ENCODE peak calls at places on chromosomes 3 and 15, in seven cellular contexts. M is K562, G is HCT116, C is HepG2, Z is SK-N-SH, F is GM12878, L is H1. R is an unnamed sample.
A peak's percentile ranks its signal among the peaks of the same experiment; 100 is the strongest.

GRCh38 chr15:93359780-93360161 is 270.8 kb upstream of the RGMA start:
- DNase-seq in C (no peak), Z (no peak), F (no peak), M (no peak), G (no peak), L (no peak), R (no peak)

GRCh38 chr3:153209596-153209995 is 47.6 kb downstream of the RAP2B start:
- DNase-seq in G (peak; percentile 23), L (peak; percentile 79), F (no peak), Z (no peak), M (no peak), C (no peak), R (peak; percentile 29)

GRCh38 chr15:40471105-40471777 is 457 bp downstream of the CHST14 start:
- DNase-seq in Z (no peak), L (no peak), C (no peak), G (no peak), M (peak; percentile 94), F (no peak), R (no peak)

GRCh38 chr3:45486926-45487325 is 98.5 kb downstream of the LARS2 start:
- DNase-seq in G (no peak), F (no peak), Z (no peak), C (no peak), L (no peak), M (no peak), R (no peak)

GRCh38 chr15:72284781-72285180 is 12.4 kb upstream of the PARP6 start:
- DNase-seq in L (no peak), M (no peak), F (no peak), G (no peak), C (no peak), Z (no peak), R (no peak)

GRCh38 chr3:184183679-184184078 is 2.3 kb upstream of the ABCF3 start:
- DNase-seq in F (no peak), C (no peak), G (no peak), Z (no peak), L (no peak), M (no peak), R (no peak)

GRCh38 chr3:124999897-125000296 is 55.9 kb downstream of the HEG1 start:
- DNase-seq in M (no peak), F (no peak), C (no peak), Z (no peak), L (no peak), G (no peak), R (no peak)

GRCh38 chr3:44924102-44925084 is 50.0 kb downstream of the TGM4 start:
- DNase-seq in L (no peak), Z (no peak), F (no peak), G (no peak), M (no peak), C (no peak), R (no peak)

GRCh38 chr3:141285570-141285969 is 53.9 kb downstream of the PXYLP1 start:
- DNase-seq in F (no peak), C (no peak), Z (no peak), L (no peak), G (no peak), M (no peak), R (no peak)

GRCh38 chr15:68726246-68726645 is 94.4 kb downstream of the ANP32A start:
- DNase-seq in C (no peak), M (no peak), L (no peak), F (no peak), G (no peak), Z (no peak), R (no peak)

GRCh38 chr3:58507356-58508062 is 15.6 kb downstream of the KCTD6 start:
- DNase-seq in C (no peak), Z (no peak), F (no peak), L (no peak), G (no peak), M (no peak), R (no peak)

GRCh38 chr3:3084890-3085289 is 25.3 kb downstream of the IL5RA start:
- DNase-seq in L (no peak), Z (no peak), F (no peak), C (no peak), M (no peak), G (no peak), R (no peak)

GRCh38 chr3:73498764-73499622 is 125.7 kb downstream of the PDZRN3 start:
- DNase-seq in M (no peak), L (no peak), G (no peak), Z (no peak), C (no peak), F (no peak), R (no peak)

GRCh38 chr3:122443090-122443489 is 27.2 kb upstream of the WDR5B start:
- DNase-seq in G (no peak), L (peak; percentile 81), C (peak; percentile 9), Z (no peak), F (no peak), M (no peak), R (no peak)

GRCh38 chr3:17074559-17074958 is 189.8 kb downstream of the PLCL2 start:
- DNase-seq in Z (no peak), F (no peak), M (no peak), G (no peak), L (no peak), C (no peak), R (no peak)

GRCh38 chr3:18111702-18112311 is 313.3 kb downstream of the SATB1 start:
- DNase-seq in L (no peak), F (peak; percentile 31), C (peak; percentile 5), Z (peak; percentile 52), G (peak; percentile 34), M (no peak), R (peak; percentile 14)

GRCh38 chr15:42456971-42457370 is 34.0 kb downstream of the ZNF106 start:
- DNase-seq in Z (no peak), C (no peak), F (no peak), M (no peak), L (no peak), G (no peak), R (no peak)

GRCh38 chr3:134606033-134607025 is 44.5 kb downstream of the KY start:
- DNase-seq in M (no peak), F (no peak), Z (no peak), C (no peak), G (no peak), L (no peak), R (no peak)

GRCh38 chr15:85748176-85748575 is 46.5 kb downstream of the KLHL25 start:
- DNase-seq in M (no peak), Z (no peak), G (no peak), L (no peak), C (no peak), F (no peak), R (no peak)

GRCh38 chr3:8619548-8619947 is 25.1 kb downstream of the SSUH2 start:
- DNase-seq in M (no peak), Z (no peak), G (no peak), F (no peak), L (no peak), C (no peak), R (peak; percentile 64)

GRCh38 chr15:72998226-72998625 is 54.0 kb upstream of the NEO1 start:
- DNase-seq in Z (no peak), M (no peak), G (no peak), F (no peak), C (no peak), L (no peak), R (no peak)

GRCh38 chr3:109117939-109118338 is at the start of gene MORC1:
- DNase-seq in F (no peak), Z (no peak), M (peak; percentile 51), L (no peak), C (no peak), G (no peak), R (no peak)

GRCh38 chr3:61780455-61781239 is 219.3 kb downstream of the PTPRG start:
- DNase-seq in C (no peak), G (no peak), L (no peak), M (no peak), F (no peak), Z (no peak), R (no peak)

GRCh38 chr3:115660646-115661442 is 37.5 kb downstream of the GAP43 start:
- DNase-seq in M (no peak), L (no peak), Z (no peak), C (no peak), F (no peak), G (no peak), R (no peak)

GRCh38 chr15:77974098-77974414 is 103.5 kb downstream of the TBC1D2B start:
- DNase-seq in G (no peak), F (no peak), M (no peak), L (no peak), C (no peak), Z (peak; percentile 66), R (no peak)

GRCh38 chr3:179615458-179616173 is 11.0 kb downstream of the NDUFB5 start:
- DNase-seq in C (no peak), F (no peak), Z (no peak), M (peak; percentile 27), G (no peak), L (no peak), R (no peak)

GRCh38 chr3:195559723-195560409 is 16.7 kb upstream of the PPP1R2 start:
- DNase-seq in C (peak; percentile 28), F (no peak), G (peak; percentile 39), L (no peak), M (no peak), Z (no peak), R (peak; percentile 66)

GRCh38 chr3:195555110-195555509 is 12.0 kb upstream of the PPP1R2 start:
- DNase-seq in L (no peak), M (peak; percentile 19), G (no peak), Z (no peak), F (no peak), C (no peak), R (no peak)

GRCh38 chr3:195557327-195557726 is 14.2 kb upstream of the PPP1R2 start:
- DNase-seq in C (peak; percentile 40), M (no peak), L (no peak), G (no peak), F (no peak), Z (no peak), R (no peak)

GRCh38 chr3:195556390-195556789 is 13.3 kb upstream of the PPP1R2 start:
- DNase-seq in Z (no peak), G (no peak), M (peak; percentile 43), F (no peak), L (no peak), C (no peak), R (no peak)

GRCh38 chr3:195558602-195559001 is 15.5 kb upstream of the PPP1R2 start:
- DNase-seq in F (no peak), M (peak; percentile 49), Z (peak; percentile 34), G (peak; percentile 52), C (peak; percentile 49), L (no peak), R (peak; percentile 93)
- TF ChIP-seq JUND in F (no peak), M (peak; percentile 6), Z (no peak), G (no peak), C (no peak), L (no peak), R (no peak)

GRCh38 chr3:147419062-147419701 is 10.0 kb downstream of the ZIC1 start:
- DNase-seq in L (peak; percentile 92), C (no peak), Z (peak; percentile 65), M (peak; percentile 73), G (no peak), F (no peak), R (no peak)
- TF ChIP-seq JUND in L (no peak), C (no peak), Z (no peak), M (no peak), G (no peak), F (no peak), R (no peak)

GRCh38 chr3:132870596-132870995 is 148.4 kb upstream of the NPHP3 start:
- DNase-seq in G (no peak), Z (no peak), F (no peak), M (no peak), C (no peak), L (no peak), R (no peak)
- TF ChIP-seq JUND in G (no peak), Z (no peak), F (no peak), M (no peak), C (no peak), L (no peak), R (no peak)

GRCh38 chr3:170062769-170063168 is 25.0 kb downstream of the GPR160 start:
- DNase-seq in M (no peak), Z (no peak), G (no peak), C (no peak), L (no peak), F (no peak), R (no peak)
- TF ChIP-seq JUND in M (no peak), Z (no peak), G (no peak), C (no peak), L (no peak), F (no peak), R (no peak)

R was measured in T47D.